ENCODE peak calls at places on chromosomes 13 and 19, in six cellular contexts. X is uterus, E is hepatocyte, V is A549, L is body of pancreas, B is tibial artery. J is an unnamed sample.
A peak's percentile ranks its signal among the peaks of the same experiment; 100 is the strongest.

GRCh38 chr13:110228936-110229904 is 77.7 kb downstream of the COL4A1 start:
- DNase-seq in L (no peak), X (no peak), E (no peak), B (no peak), V (no peak), J (no peak)

GRCh38 chr19:34241513-34242337 is 12.6 kb upstream of the GARRE1 start:
- DNase-seq in X (no peak), B (no peak), L (peak; percentile 80), E (peak; percentile 78), V (peak; percentile 59), J (no peak)

GRCh38 chr19:5048727-5049553 is 80.0 kb downstream of the KDM4B start:
- DNase-seq in L (peak; percentile 79), X (peak; percentile 59), B (peak; percentile 37), E (peak; percentile 71), V (peak; percentile 65), J (no peak)

GRCh38 chr13:97004886-97005285 is 10.6 kb upstream of the OXGR1 start:
- DNase-seq in B (no peak), L (no peak), E (no peak), X (no peak), V (no peak), J (no peak)

GRCh38 chr13:49927755-49928154 is 8.4 kb downstream of the SPRYD7 start:
- DNase-seq in B (no peak), X (no peak), E (no peak), L (no peak), V (no peak), J (no peak)

GRCh38 chr19:7751157-7751783 is 3.9 kb upstream of the CD209 start:
- DNase-seq in V (no peak), E (no peak), L (no peak), X (no peak), B (no peak), J (no peak)

GRCh38 chr19:21483589-21484170 is 21.7 kb upstream of the ZNF429 start:
- DNase-seq in B (no peak), X (peak; percentile 51), V (no peak), E (no peak), L (peak; percentile 55), J (peak; percentile 67)

GRCh38 chr19:2974342-2974932 is 2.9 kb upstream of the TLE6 start:
- DNase-seq in B (peak; percentile 81), L (no peak), X (peak; percentile 84), E (peak; percentile 48), V (no peak), J (peak; percentile 50)

GRCh38 chr13:50617134-50617721 is 226.3 kb downstream of the DLEU7 start:
- DNase-seq in B (no peak), E (no peak), V (no peak), X (peak; percentile 41), L (no peak), J (no peak)

GRCh38 chr19:48290341-48290922 is 20.6 kb downstream of the ZNF114 start:
- DNase-seq in X (peak; percentile 28), V (peak; percentile 70), E (peak; percentile 64), B (no peak), L (no peak), J (no peak)

GRCh38 chr19:43934055-43934984 is 762 bp downstream of the ZNF45 start:
- DNase-seq in X (no peak), E (peak; percentile 9), L (no peak), V (peak; percentile 17), B (no peak), J (no peak)

GRCh38 chr19:35708391-35708790 is 4.0 kb downstream of the ZBTB32 start:
- DNase-seq in V (no peak), B (no peak), L (no peak), X (no peak), E (no peak), J (no peak)

GRCh38 chr19:33749619-33750175 is 47.0 kb upstream of the KCTD15 start:
- DNase-seq in E (no peak), B (no peak), V (no peak), X (no peak), L (no peak), J (no peak)

GRCh38 chr19:49151339-49152217 is 3.6 kb downstream of the HRC start:
- DNase-seq in E (peak; percentile 89), V (peak; percentile 87), X (peak; percentile 52), L (peak; percentile 94), B (no peak), J (peak; percentile 56)

GRCh38 chr13:44271031-44271433 is 102.6 kb upstream of the SERP2 start:
- DNase-seq in B (no peak), V (no peak), E (peak; percentile 18), X (peak; percentile 51), L (no peak), J (no peak)

GRCh38 chr19:49057636-49058234 is at the start of gene CGB7:
- DNase-seq in V (peak; percentile 77), E (peak; percentile 78), L (peak; percentile 79), B (peak; percentile 64), X (peak; percentile 73), J (peak; percentile 78)

GRCh38 chr13:86870388-86870966 is 800.7 kb upstream of the SLITRK5 start:
- DNase-seq in L (no peak), E (peak; percentile 28), V (no peak), X (no peak), B (no peak), J (no peak)

GRCh38 chr13:35879111-35879510 is 252.1 kb downstream of the DCLK1 start:
- DNase-seq in E (no peak), V (no peak), B (no peak), X (no peak), L (no peak), J (no peak)

GRCh38 chr13:106182404-106182803 is 353.1 kb downstream of the EFNB2 start:
- DNase-seq in X (no peak), V (no peak), B (no peak), L (no peak), E (no peak), J (no peak)

GRCh38 chr19:10122066-10122465 is 2.4 kb upstream of the EIF3G start:
- DNase-seq in E (no peak), V (no peak), B (peak; percentile 60), X (no peak), L (no peak), J (no peak)

GRCh38 chr19:33755314-33756020 is 41.2 kb upstream of the KCTD15 start:
- DNase-seq in E (no peak), L (no peak), V (no peak), X (no peak), B (no peak), J (no peak)

GRCh38 chr13:106560791-106561190 is 7.1 kb downstream of the ARGLU1 start:
- DNase-seq in L (no peak), V (no peak), B (no peak), E (no peak), X (no peak), J (no peak)

GRCh38 chr13:114067381-114067885 is 65.0 kb downstream of the RASA3 start:
- DNase-seq in V (no peak), L (no peak), B (peak; percentile 18), E (no peak), X (no peak), J (no peak)

GRCh38 chr19:6276447-6276846 is 3.3 kb downstream of the MLLT1 start:
- DNase-seq in L (peak; percentile 46), B (peak; percentile 89), E (peak; percentile 43), X (peak; percentile 80), V (no peak), J (peak; percentile 53)

GRCh38 chr19:6278051-6278450 is 1.7 kb downstream of the MLLT1 start:
- DNase-seq in B (no peak), V (no peak), X (no peak), L (no peak), E (no peak), J (no peak)

GRCh38 chr19:6279620-6279930 is 200 bp downstream of the MLLT1 start:
- DNase-seq in E (no peak), B (no peak), L (no peak), X (no peak), V (no peak), J (no peak)

GRCh38 chr19:6279931-6280591 is at the start of gene MLLT1:
- DNase-seq in E (peak; percentile 98), V (peak; percentile 94), L (peak; percentile 96), B (peak; percentile 93), X (peak; percentile 96), J (peak; percentile 98)

DNA sequence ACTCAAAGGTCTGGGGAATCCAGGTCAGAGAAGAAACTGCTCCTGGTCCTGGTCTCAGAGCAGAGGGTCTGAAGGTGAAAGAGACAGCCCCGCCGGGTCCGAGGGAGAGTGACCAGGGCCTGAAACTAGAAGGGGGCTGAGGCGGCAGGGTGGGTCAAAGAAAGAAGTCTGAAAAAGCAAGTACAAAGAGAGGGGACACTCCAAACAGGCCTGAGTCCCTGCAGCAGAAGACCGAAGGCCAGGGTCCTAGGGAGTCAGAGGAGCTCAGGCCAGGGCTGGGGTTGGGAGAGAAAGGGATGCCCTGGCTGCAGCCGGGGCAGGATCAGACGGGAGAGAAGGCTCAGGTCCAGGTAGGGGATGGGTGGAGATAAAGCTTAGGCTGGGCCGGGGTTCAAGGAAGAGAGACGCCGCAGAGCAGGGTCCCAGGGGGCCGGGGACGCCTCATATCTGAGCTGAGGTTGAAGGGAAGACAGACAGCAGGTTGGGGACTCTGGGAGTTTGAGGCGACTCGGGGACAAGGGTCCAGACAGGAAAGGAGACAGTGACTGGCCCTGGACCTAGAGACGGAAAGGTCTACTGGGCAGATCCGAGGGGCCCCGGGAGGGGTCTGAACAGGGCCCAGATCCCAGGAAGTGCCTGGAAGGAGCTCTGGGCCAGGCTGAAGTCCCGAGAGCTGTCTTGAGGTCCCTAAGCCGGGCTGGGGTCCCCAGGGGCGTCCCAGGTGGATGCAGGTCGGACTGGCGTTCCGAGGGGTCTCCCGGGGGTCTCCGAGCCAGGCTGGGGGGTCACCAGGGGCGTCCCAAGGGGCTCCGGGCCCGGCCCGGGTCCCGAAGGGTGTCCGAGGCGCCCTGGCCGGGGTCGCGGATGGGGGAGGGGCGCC is 795 bp downstream of the MLLT1 start:
- DNase-seq in V (no peak), X (peak; percentile 28), E (peak; percentile 38), L (no peak), B (no peak), J (no peak)
- H3K27ac ChIP-seq in V (peak overlapping the region; percentile 96), X (peak overlapping the region; percentile 92), E (peak overlapping the region; percentile 90), L (peak overlapping the region; percentile 25), B (peak overlapping the region; percentile 82), J (peak overlapping the region; percentile 80)

GRCh38 chr13:113033054-113033453 is 64.0 kb downstream of the MCF2L start:
- DNase-seq in X (no peak), V (no peak), L (no peak), E (no peak), B (no peak), J (no peak)
- TF ChIP-seq CTCF in X (no peak), V (no peak), L (no peak), E (no peak), B (no peak), J (no peak)

DNA sequence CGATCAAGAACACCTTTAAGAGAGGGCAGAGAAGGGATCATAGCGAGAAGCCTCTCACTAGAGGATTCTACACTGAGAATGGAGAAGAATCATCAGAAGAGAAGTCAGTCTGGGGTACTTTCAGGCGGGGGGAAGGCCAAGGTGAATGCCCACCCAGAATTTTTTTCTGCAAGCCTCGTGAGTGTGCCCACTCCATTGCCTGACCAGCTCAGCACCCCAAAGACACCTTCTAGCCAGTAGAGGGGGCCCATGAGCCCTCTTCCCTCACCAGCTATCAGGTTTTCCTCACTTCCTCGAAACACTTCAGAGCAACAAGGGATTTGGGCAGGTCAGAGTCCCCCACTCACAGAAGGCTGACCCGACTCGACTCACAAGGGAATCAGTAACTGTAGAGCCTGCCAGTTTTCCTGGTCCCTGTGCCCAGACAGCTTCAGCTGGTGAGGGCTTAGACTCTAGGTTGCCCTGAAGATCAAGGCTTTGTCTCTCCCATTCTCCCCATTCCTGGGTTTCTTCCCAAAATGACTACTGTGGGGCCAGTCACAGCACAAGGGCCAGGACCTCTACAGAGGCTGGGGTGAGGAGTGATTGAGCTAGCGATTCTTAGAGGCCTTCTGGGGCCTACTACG is 18.4 kb downstream of the NLRP13 start:
- DNase-seq in V (no peak), L (no peak), E (no peak), B (no peak), X (no peak), J (no peak)
- H3K9me3 ChIP-seq in V (peaks cover 14% of the 10 kb centered on the region), L (no peaks in the 10 kb centered on the region), E (peaks cover 8% of the 10 kb centered on the region), B (peaks cover 13% of the 10 kb centered on the region), X (no peaks in the 10 kb centered on the region), J (peaks cover 55% of the 10 kb centered on the region)

GRCh38 chr19:57803265-57803593 is 11.5 kb downstream of the ZNF552 start:
- DNase-seq in B (no peak), V (no peak), E (no peak), X (no peak), L (no peak), J (no peak)
- H3K27ac ChIP-seq in B (peak overlapping the region; percentile 78), V (no peak overlapping the region), E (peak overlapping the region; percentile 96), X (peak overlapping the region; percentile 86), L (no peak overlapping the region), J (peak overlapping the region; percentile 71)